ENCODE peak calls at places on chromosome 16, in ten cellular contexts. O is left ventricle myocardium inferior; U is heart left ventricle; H is lung; M is left lung; X is H9; K is prostate gland; T is CD8-positive, alpha-beta T cell; N is neural progenitor cell; G is sigmoid colon. P is an unnamed sample.

GRCh38 chr16:2230376-2230775 is 5.9 kb upstream of the DNASE1L2 start:
- DNase-seq in O (no peak), U (no peak), H (no peak), M (no peak), X (no peak), K (no peak), T (no peak), N (no peak), G (no peak), P (no peak)

GRCh38 chr16:62738631-62739030 is 702.4 kb upstream of the CDH8 start:
- DNase-seq in O (no peak), U (no peak), H (no peak), M (no peak), X (no peak), K (no peak), T (no peak), N (no peak), G (no peak), P (no peak)

GRCh38 chr16:72646615-72647014 is 401.3 kb downstream of the ZFHX3 start:
- DNase-seq in O (no peak), U (no peak), H (no peak), M (no peak), X (no peak), K (no peak), T (no peak), N (no peak), G (no peak), P (no peak)

GRCh38 chr16:23337836-23338550 is 35.9 kb downstream of the SCNN1B start:
- DNase-seq in O (no peak), U (no peak), H (no peak), M (no peak), X (no peak), K (no peak), T (no peak), N (no peak), G (no peak), P (no peak)

GRCh38 chr16:64626771-64627170 is 495.1 kb downstream of the CDH11 start:
- DNase-seq in O (no peak), U (no peak), H (no peak), M (no peak), X (no peak), K (no peak), T (no peak), N (no peak), G (no peak), P (no peak)

GRCh38 chr16:3696425-3697218 is 20.7 kb downstream of the TRAP1 start:
- DNase-seq in O (no peak), U (no peak), H (no peak), M (no peak), X (no peak), K (peak; percentile 69), T (no peak), N (no peak), G (no peak), P (no peak)

GRCh38 chr16:24918641-24919040 is 72.9 kb downstream of the SLC5A11 start:
- DNase-seq in O (no peak), U (no peak), H (no peak), M (no peak), X (no peak), K (no peak), T (no peak), N (no peak), G (no peak), P (no peak)

GRCh38 chr16:15765880-15766279 is 90.9 kb downstream of the MYH11 start:
- DNase-seq in O (no peak), U (peak; percentile 25), H (no peak), M (no peak), X (peak; percentile 46), K (peak; percentile 28), T (no peak), N (peak; percentile 77), G (no peak), P (peak; percentile 39)

GRCh38 chr16:10500582-10500981 is 79.8 kb downstream of the EMP2 start:
- DNase-seq in O (no peak), U (no peak), H (no peak), M (no peak), X (no peak), K (no peak), T (peak; percentile 9), N (no peak), G (no peak), P (no peak)

GRCh38 chr16:64370112-64370511 is 751.8 kb downstream of the CDH11 start:
- DNase-seq in O (no peak), U (no peak), H (no peak), M (no peak), X (no peak), K (no peak), T (no peak), N (no peak), G (no peak), P (no peak)

GRCh38 chr16:47907109-47907508 is 248.7 kb downstream of the ABCC12 start:
- DNase-seq in O (no peak), U (no peak), H (no peak), M (peak; percentile 53), X (no peak), K (no peak), T (no peak), N (no peak), G (no peak), P (no peak)

GRCh38 chr16:13390986-13391305 is 489.5 kb downstream of the SHISA9 start:
- DNase-seq in O (no peak), U (no peak), H (no peak), M (no peak), X (no peak), K (no peak), T (no peak), N (no peak), G (no peak), P (no peak)

GRCh38 chr16:88596477-88596876 is 26.3 kb downstream of the ZC3H18 start:
- DNase-seq in O (no peak), U (no peak), H (no peak), M (peak; percentile 21), X (no peak), K (no peak), T (no peak), N (no peak), G (no peak), P (no peak)
- H3K27ac ChIP-seq in O (peak overlapping the region; percentile 20), U (no peak overlapping the region), H (no peak overlapping the region), M (no peak overlapping the region), X (no peak overlapping the region), K (no peak overlapping the region), T (no peak overlapping the region), N (no peak overlapping the region), G (no peak overlapping the region), P (no peak overlapping the region)

DNA sequence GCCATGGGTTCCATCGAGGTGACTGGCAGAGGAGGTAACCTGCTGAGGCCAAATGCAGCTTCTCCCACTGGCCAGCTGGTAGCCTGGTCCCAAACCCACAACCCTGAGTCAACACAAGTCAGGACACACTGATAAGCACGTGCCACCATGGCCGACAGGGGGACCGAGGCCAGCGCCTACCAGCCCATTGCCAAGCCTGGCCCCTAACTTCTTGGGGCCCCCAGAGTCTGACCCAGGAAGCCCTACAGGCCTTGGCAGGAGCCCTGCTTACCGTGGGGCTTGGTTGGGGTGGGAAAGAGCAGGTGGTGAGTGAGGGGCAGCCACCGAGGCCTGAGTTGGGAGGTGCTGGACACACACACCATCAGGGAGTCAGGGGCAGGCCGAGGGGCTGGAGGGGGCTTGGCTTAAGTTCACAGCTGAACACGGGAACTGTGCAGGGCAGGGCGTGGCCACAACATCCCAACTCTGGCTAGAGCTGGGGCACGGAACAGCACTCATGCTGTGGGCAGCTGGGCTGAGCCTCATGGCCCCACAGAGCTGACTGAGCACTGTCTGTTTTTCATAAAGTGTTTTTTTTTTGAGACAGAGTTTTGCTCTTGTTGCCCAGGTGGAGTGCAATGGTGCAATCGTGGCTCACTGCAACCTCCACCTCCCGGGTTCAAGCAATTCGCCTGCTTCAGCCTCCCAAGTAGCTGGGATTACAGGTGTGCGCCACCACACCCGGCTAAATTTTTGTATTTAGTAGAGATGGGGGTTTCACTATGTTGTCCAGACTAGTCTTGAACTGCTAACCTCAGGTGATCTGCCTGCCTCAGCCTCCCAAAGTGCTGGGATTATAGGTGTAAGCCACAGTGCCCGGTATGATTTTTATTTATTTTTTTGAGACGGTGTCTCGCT is 5.5 kb downstream of the MRPL28 start:
- DNase-seq in O (no peak), U (no peak), H (no peak), M (peak; percentile 61), X (no peak), K (no peak), T (no peak), N (no peak), G (no peak), P (no peak)
- H3K4me1 ChIP-seq in O (peaks cover 12% of the 10 kb centered on the region), U (peaks cover 3% of the 10 kb centered on the region), H (no peaks in the 10 kb centered on the region), M (peaks cover 18% of the 10 kb centered on the region), X (no peaks in the 10 kb centered on the region), K (peaks cover 5% of the 10 kb centered on the region), T (peaks cover 14% of the 10 kb centered on the region), N (no peaks in the 10 kb centered on the region), G (peaks cover 7% of the 10 kb centered on the region), P (peaks cover 12% of the 10 kb centered on the region)

GRCh38 chr16:81779540-81780320 is 639 bp downstream of the PLCG2 start:
- DNase-seq in O (peak; percentile 39), U (peak; percentile 39), H (peak; percentile 51), M (peak; percentile 92), X (no peak), K (no peak), T (no peak), N (peak; percentile 33), G (no peak), P (peak; percentile 7)
- H3K27ac ChIP-seq in O (peak overlapping the region; percentile 70), U (peak overlapping the region; percentile 33), H (no peak overlapping the region), M (peak overlapping the region; percentile 44), X (no peak overlapping the region), K (no peak overlapping the region), T (no peak overlapping the region), N (no peak overlapping the region), G (peak overlapping the region; percentile 57), P (no peak overlapping the region)

GRCh38 chr16:85799497-85800320 is at the start of the genes COX4I1 and EMC8:
- DNase-seq in O (peak; percentile 97), U (peak; percentile 97), H (peak; percentile 95), M (peak; percentile 99), X (peak; percentile 93), K (peak; percentile 92), T (peak; percentile 94), N (peak; percentile 97), G (peak; percentile 97), P (peak; percentile 87)

GRCh38 chr16:85796599-85796998 is 2.7 kb downstream of the EMC8 start:
- DNase-seq in O (no peak), U (no peak), H (no peak), M (no peak), X (no peak), K (no peak), T (no peak), N (no peak), G (no peak), P (no peak)

GRCh38 chr16:85798901-85799496 is 345 bp downstream of the EMC8 start:
- DNase-seq in O (no peak), U (no peak), H (no peak), M (peak; percentile 83), X (peak; percentile 44), K (no peak), T (no peak), N (no peak), G (no peak), P (no peak)

GRCh38 chr16:85800321-85800669 is 800 bp downstream of the COX4I1 start:
- DNase-seq in O (no peak), U (no peak), H (no peak), M (no peak), X (no peak), K (no peak), T (no peak), N (peak; percentile 23), G (no peak), P (no peak)

DNA sequence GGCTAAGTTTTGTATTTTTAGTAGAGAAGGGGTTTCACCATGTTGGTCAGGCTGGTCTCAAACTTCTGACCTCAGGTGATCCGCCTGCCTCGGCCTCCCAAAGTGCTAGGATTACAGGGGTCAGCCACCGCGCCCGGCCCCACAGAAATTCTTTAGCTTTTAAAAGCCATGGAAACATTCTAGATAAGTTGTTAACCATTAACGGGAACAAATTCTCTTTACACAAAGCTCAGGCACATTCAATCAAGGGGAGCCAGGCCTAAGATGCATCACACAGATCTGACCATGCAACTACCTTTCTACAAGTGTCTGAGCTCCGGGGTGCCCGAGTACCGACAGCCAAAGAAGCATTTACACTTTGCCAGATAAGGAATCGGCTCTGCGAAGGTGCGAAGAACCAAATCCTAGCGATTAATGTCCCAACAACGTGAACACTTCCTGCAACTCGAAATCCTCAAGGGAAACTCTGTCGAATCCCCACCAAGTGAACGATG is 1.0 kb downstream of the EMC8 start:
- DNase-seq in O (no peak), U (no peak), H (no peak), M (no peak), X (no peak), K (no peak), T (no peak), N (peak; percentile 23), G (no peak), P (peak; percentile 9)
- H3K4me1 ChIP-seq in O (peaks cover 65% of the 10 kb centered on the region), U (peaks cover 35% of the 10 kb centered on the region), H (peaks cover 4% of the 10 kb centered on the region), M (peaks cover 36% of the 10 kb centered on the region), X (no peaks in the 10 kb centered on the region), K (peaks cover 7% of the 10 kb centered on the region), T (peaks cover 33% of the 10 kb centered on the region), N (no peaks in the 10 kb centered on the region), G (peaks cover 35% of the 10 kb centered on the region), P (peaks cover 38% of the 10 kb centered on the region)